ENCODE peak calls at places on chromosome 18, in eight cellular contexts. One of them, this sample, is unnamed.

GRCh38 chr18:73240899-73241298 is 373.1 kb upstream of the NETO1 start:
- DNase-seq in neural progenitor cell: no peak
- DNase-seq in tibial nerve: no peak
- DNase-seq in uterus: no peak
- DNase-seq in astrocyte: no peak
- DNase-seq in fibroblast of lung: no peak
- DNase-seq in aorta: no peak
- DNase-seq in adrenal gland: no peak
- DNase-seq in this sample: no peak

GRCh38 chr18:31563778-31564177 is 27.9 kb upstream of the TTR start:
- DNase-seq in neural progenitor cell: no peak
- DNase-seq in tibial nerve: no peak
- DNase-seq in uterus: no peak
- DNase-seq in astrocyte: no peak
- DNase-seq in fibroblast of lung: no peak
- DNase-seq in aorta: no peak
- DNase-seq in adrenal gland: no peak
- DNase-seq in this sample: no peak

GRCh38 chr18:38241216-38241615 is 675.6 kb upstream of the CELF4 start:
- DNase-seq in neural progenitor cell: no peak
- DNase-seq in tibial nerve: no peak
- DNase-seq in uterus: no peak
- DNase-seq in astrocyte: peak; percentile 12
- DNase-seq in fibroblast of lung: peak; percentile 13
- DNase-seq in aorta: no peak
- DNase-seq in adrenal gland: no peak
- DNase-seq in this sample: no peak

GRCh38 chr18:62637807-62638687 is 77.3 kb upstream of the PHLPP1 start:
- DNase-seq in neural progenitor cell: peak; percentile 38
- DNase-seq in tibial nerve: no peak
- DNase-seq in uterus: no peak
- DNase-seq in astrocyte: no peak
- DNase-seq in fibroblast of lung: no peak
- DNase-seq in aorta: no peak
- DNase-seq in adrenal gland: peak; percentile 45
- DNase-seq in this sample: peak; percentile 16

GRCh38 chr18:41004320-41004719 is 950.7 kb upstream of the PIK3C3 start:
- DNase-seq in neural progenitor cell: peak; percentile 4
- DNase-seq in tibial nerve: no peak
- DNase-seq in uterus: no peak
- DNase-seq in astrocyte: no peak
- DNase-seq in fibroblast of lung: no peak
- DNase-seq in aorta: no peak
- DNase-seq in adrenal gland: no peak
- DNase-seq in this sample: no peak

GRCh38 chr18:59159986-59160385 is 20.3 kb downstream of the SEC11C start:
- DNase-seq in neural progenitor cell: peak; percentile 23
- DNase-seq in tibial nerve: no peak
- DNase-seq in uterus: no peak
- DNase-seq in astrocyte: no peak
- DNase-seq in fibroblast of lung: no peak
- DNase-seq in aorta: no peak
- DNase-seq in adrenal gland: no peak
- DNase-seq in this sample: no peak

GRCh38 chr18:2104620-2105462 is 466.5 kb downstream of the METTL4 start:
- DNase-seq in neural progenitor cell: peak; percentile 61
- DNase-seq in tibial nerve: no peak
- DNase-seq in uterus: no peak
- DNase-seq in astrocyte: peak; percentile 6
- DNase-seq in fibroblast of lung: peak; percentile 20
- DNase-seq in aorta: no peak
- DNase-seq in adrenal gland: peak; percentile 64
- DNase-seq in this sample: peak; percentile 48

GRCh38 chr18:76098728-76099514 is 396.1 kb downstream of the ZNF516 start:
- DNase-seq in neural progenitor cell: no peak
- DNase-seq in tibial nerve: no peak
- DNase-seq in uterus: no peak
- DNase-seq in astrocyte: no peak
- DNase-seq in fibroblast of lung: no peak
- DNase-seq in aorta: no peak
- DNase-seq in adrenal gland: no peak
- DNase-seq in this sample: no peak

GRCh38 chr18:3261393-3262233 is at the start of gene MYL12B:
- DNase-seq in neural progenitor cell: peak; percentile 93
- DNase-seq in tibial nerve: peak; percentile 65
- DNase-seq in uterus: peak; percentile 69
- DNase-seq in astrocyte: peak; percentile 75
- DNase-seq in fibroblast of lung: peak; percentile 83
- DNase-seq in aorta: peak; percentile 87
- DNase-seq in adrenal gland: peak; percentile 80
- DNase-seq in this sample: peak; percentile 99

GRCh38 chr18:7676253-7676873 is 109.2 kb downstream of the PTPRM start:
- DNase-seq in neural progenitor cell: no peak
- DNase-seq in tibial nerve: no peak
- DNase-seq in uterus: no peak
- DNase-seq in astrocyte: no peak
- DNase-seq in fibroblast of lung: no peak
- DNase-seq in aorta: no peak
- DNase-seq in adrenal gland: no peak
- DNase-seq in this sample: no peak

GRCh38 chr18:58135170-58135569 is 91.1 kb downstream of the NEDD4L start:
- DNase-seq in neural progenitor cell: no peak
- DNase-seq in tibial nerve: no peak
- DNase-seq in uterus: no peak
- DNase-seq in astrocyte: peak; percentile 94
- DNase-seq in fibroblast of lung: peak; percentile 93
- DNase-seq in aorta: no peak
- DNase-seq in adrenal gland: no peak
- DNase-seq in this sample: peak; percentile 29

GRCh38 chr18:46469186-46469915 is 187.7 kb downstream of the LOXHD1 start:
- DNase-seq in neural progenitor cell: peak; percentile 20
- DNase-seq in tibial nerve: no peak
- DNase-seq in uterus: no peak
- DNase-seq in astrocyte: peak; percentile 6
- DNase-seq in fibroblast of lung: peak; percentile 23
- DNase-seq in aorta: no peak
- DNase-seq in adrenal gland: no peak
- DNase-seq in this sample: no peak

DNA sequence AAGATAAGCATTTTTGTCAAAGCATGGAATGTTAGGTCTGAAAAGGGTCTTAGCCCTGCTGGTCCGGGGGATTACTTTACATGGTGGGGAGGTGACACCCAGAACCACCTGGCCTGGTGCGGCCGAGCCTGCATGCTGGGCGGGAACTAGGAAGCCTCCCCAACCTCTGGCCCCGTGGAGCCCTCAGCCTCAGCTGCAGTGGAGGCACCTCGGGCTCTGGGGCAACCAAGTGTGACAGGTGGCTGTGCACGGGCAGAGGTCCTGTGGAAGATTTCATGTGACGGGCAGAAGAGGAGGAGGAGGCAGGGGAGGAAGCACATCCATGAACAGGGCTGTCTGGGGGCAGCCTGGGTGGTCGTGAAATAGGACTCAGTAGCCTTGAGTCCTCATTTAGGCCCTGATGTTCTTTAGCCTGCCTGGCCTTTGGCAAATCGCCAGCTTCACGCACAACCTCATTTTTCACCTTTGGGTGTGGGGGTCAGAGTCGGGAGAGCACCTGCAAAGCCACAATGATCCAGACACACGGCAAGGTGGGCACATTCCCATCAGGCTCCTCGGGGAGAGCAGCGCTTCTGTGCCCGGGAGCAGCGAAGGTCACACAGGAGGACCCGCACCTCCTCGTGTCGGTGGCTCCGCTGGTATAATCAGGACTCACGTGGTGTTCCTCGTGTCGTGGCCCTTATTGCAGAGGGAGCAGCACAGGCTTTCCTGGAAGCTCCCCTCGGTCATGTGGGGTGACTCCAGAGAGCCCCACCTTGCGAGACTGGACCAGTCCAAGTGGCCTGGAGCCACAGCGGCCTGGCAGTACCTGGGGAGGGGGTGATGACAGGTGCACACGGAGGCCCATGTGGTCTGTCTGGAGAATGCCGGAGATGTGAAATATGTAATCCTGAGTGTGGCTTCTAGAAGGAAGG is 13.9 kb downstream of the CNDP2 start:
- DNase-seq in neural progenitor cell: no peak
- DNase-seq in tibial nerve: no peak
- DNase-seq in uterus: no peak
- DNase-seq in astrocyte: no peak
- DNase-seq in fibroblast of lung: no peak
- DNase-seq in aorta: no peak
- DNase-seq in adrenal gland: no peak
- DNase-seq in this sample: no peak
- H3K36me3 ChIP-seq in neural progenitor cell: no peaks in the 10 kb centered on the region
- H3K36me3 ChIP-seq in tibial nerve: peaks cover 26% of the 10 kb centered on the region
- H3K36me3 ChIP-seq in uterus: no peaks in the 10 kb centered on the region
- H3K36me3 ChIP-seq in astrocyte: peaks cover 19% of the 10 kb centered on the region
- H3K36me3 ChIP-seq in fibroblast of lung: peaks cover 22% of the 10 kb centered on the region
- H3K36me3 ChIP-seq in aorta: peaks cover 8% of the 10 kb centered on the region
- H3K36me3 ChIP-seq in adrenal gland: no peaks in the 10 kb centered on the region
- H3K36me3 ChIP-seq in this sample: peaks cover 81% of the 10 kb centered on the region

GRCh38 chr18:14916851-14917250 is 168.9 kb downstream of the ANKRD30B start:
- DNase-seq in neural progenitor cell: no peak
- DNase-seq in tibial nerve: no peak
- DNase-seq in uterus: no peak
- DNase-seq in astrocyte: no peak
- DNase-seq in fibroblast of lung: no peak
- DNase-seq in aorta: no peak
- DNase-seq in adrenal gland: no peak
- DNase-seq in this sample: no peak

GRCh38 chr18:14916181-14916580 is 168.2 kb downstream of the ANKRD30B start:
- DNase-seq in neural progenitor cell: no peak
- DNase-seq in tibial nerve: no peak
- DNase-seq in uterus: no peak
- DNase-seq in astrocyte: no peak
- DNase-seq in fibroblast of lung: no peak
- DNase-seq in aorta: no peak
- DNase-seq in adrenal gland: no peak
- DNase-seq in this sample: no peak

GRCh38 chr18:14919666-14920065 is 171.7 kb downstream of the ANKRD30B start:
- DNase-seq in neural progenitor cell: no peak
- DNase-seq in tibial nerve: no peak
- DNase-seq in uterus: no peak
- DNase-seq in astrocyte: no peak
- DNase-seq in fibroblast of lung: no peak
- DNase-seq in aorta: no peak
- DNase-seq in adrenal gland: no peak
- DNase-seq in this sample: no peak

GRCh38 chr18:14914771-14915170 is 166.8 kb downstream of the ANKRD30B start:
- DNase-seq in neural progenitor cell: no peak
- DNase-seq in tibial nerve: no peak
- DNase-seq in uterus: no peak
- DNase-seq in astrocyte: no peak
- DNase-seq in fibroblast of lung: no peak
- DNase-seq in aorta: no peak
- DNase-seq in adrenal gland: no peak
- DNase-seq in this sample: no peak

GRCh38 chr18:14917311-14917710 is 169.3 kb downstream of the ANKRD30B start:
- DNase-seq in neural progenitor cell: no peak
- DNase-seq in tibial nerve: no peak
- DNase-seq in uterus: no peak
- DNase-seq in astrocyte: no peak
- DNase-seq in fibroblast of lung: no peak
- DNase-seq in aorta: no peak
- DNase-seq in adrenal gland: no peak
- DNase-seq in this sample: no peak
- H3K9me3 ChIP-seq in neural progenitor cell: peaks cover 10% of the 10 kb centered on the region
- H3K9me3 ChIP-seq in tibial nerve: no peaks in the 10 kb centered on the region
- H3K9me3 ChIP-seq in uterus: no peaks in the 10 kb centered on the region
- H3K9me3 ChIP-seq in astrocyte: peaks cover 20% of the 10 kb centered on the region
- H3K9me3 ChIP-seq in fibroblast of lung: no peaks in the 10 kb centered on the region
- H3K9me3 ChIP-seq in aorta: no peaks in the 10 kb centered on the region
- H3K9me3 ChIP-seq in adrenal gland: no peaks in the 10 kb centered on the region
- H3K9me3 ChIP-seq in this sample: peaks cover 16% of the 10 kb centered on the region

DNA sequence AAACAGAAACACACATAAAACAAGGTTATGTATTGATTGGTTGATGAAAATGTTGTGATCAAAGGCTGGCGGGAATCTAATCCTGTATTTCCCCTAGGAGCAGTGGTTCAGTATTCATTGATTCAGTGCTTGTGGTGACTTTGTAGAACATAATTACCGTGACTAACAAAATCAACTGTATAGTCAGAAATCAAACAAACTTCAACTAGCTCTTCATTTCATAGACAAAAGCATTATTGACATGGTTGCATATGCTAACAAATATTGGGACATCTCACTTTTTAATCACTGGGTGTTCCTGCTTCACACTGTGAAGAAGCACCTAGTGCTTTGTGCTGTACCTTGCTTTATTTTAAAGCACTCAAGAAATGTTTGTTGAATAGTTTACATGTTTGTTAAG is 41.4 kb downstream of the USP14 start:
- DNase-seq in neural progenitor cell: no peak
- DNase-seq in tibial nerve: no peak
- DNase-seq in uterus: no peak
- DNase-seq in astrocyte: no peak
- DNase-seq in fibroblast of lung: no peak
- DNase-seq in aorta: no peak
- DNase-seq in adrenal gland: no peak
- DNase-seq in this sample: no peak
- H3K36me3 ChIP-seq in neural progenitor cell: peaks cover 39% of the 10 kb centered on the region
- H3K36me3 ChIP-seq in tibial nerve: peaks cover 9% of the 10 kb centered on the region
- H3K36me3 ChIP-seq in uterus: no peaks in the 10 kb centered on the region
- H3K36me3 ChIP-seq in astrocyte: peaks cover 38% of the 10 kb centered on the region
- H3K36me3 ChIP-seq in fibroblast of lung: peaks cover 3% of the 10 kb centered on the region
- H3K36me3 ChIP-seq in aorta: peaks cover 8% of the 10 kb centered on the region
- H3K36me3 ChIP-seq in adrenal gland: no peaks in the 10 kb centered on the region
- H3K36me3 ChIP-seq in this sample: peaks cover 77% of the 10 kb centered on the region

GRCh38 chr18:78803104-78803503 is 176.5 kb upstream of the SALL3 start:
- DNase-seq in neural progenitor cell: no peak
- DNase-seq in tibial nerve: no peak
- DNase-seq in uterus: no peak
- DNase-seq in astrocyte: no peak
- DNase-seq in fibroblast of lung: no peak
- DNase-seq in aorta: no peak
- DNase-seq in adrenal gland: no peak
- DNase-seq in this sample: no peak
- H3K9me3 ChIP-seq in neural progenitor cell: no peaks in the 10 kb centered on the region
- H3K9me3 ChIP-seq in tibial nerve: no peaks in the 10 kb centered on the region
- H3K9me3 ChIP-seq in uterus: no peaks in the 10 kb centered on the region
- H3K9me3 ChIP-seq in astrocyte: peaks cover 16% of the 10 kb centered on the region
- H3K9me3 ChIP-seq in fibroblast of lung: no peaks in the 10 kb centered on the region
- H3K9me3 ChIP-seq in aorta: no peaks in the 10 kb centered on the region
- H3K9me3 ChIP-seq in adrenal gland: no peaks in the 10 kb centered on the region
- H3K9me3 ChIP-seq in this sample: peaks cover 16% of the 10 kb centered on the region

DNA sequence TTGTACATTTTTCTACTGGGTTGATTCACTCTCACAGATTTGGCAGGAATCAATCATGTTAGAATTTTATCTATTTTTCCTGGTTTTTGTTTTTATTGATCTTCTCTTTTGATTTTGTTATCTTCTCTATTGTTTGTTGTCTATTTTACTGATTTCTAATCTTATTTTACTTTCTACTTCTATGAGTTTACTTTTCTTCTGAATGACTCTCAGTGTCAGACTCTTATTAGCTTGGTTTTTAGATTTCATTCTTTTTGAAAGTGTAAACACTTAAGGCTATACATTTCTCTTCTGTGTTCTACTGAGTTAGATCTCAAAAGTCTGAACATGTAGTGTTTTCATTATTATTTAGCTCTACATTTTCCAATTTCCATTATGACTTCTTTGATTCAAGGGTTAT is 47.1 kb downstream of the THOC1 start:
- DNase-seq in neural progenitor cell: no peak
- DNase-seq in tibial nerve: no peak
- DNase-seq in uterus: no peak
- DNase-seq in astrocyte: no peak
- DNase-seq in fibroblast of lung: no peak
- DNase-seq in aorta: no peak
- DNase-seq in adrenal gland: no peak
- DNase-seq in this sample: no peak
- H3K36me3 ChIP-seq in neural progenitor cell: peaks cover 55% of the 10 kb centered on the region
- H3K36me3 ChIP-seq in tibial nerve: no peaks in the 10 kb centered on the region
- H3K36me3 ChIP-seq in uterus: no peaks in the 10 kb centered on the region
- H3K36me3 ChIP-seq in astrocyte: peaks cover 41% of the 10 kb centered on the region
- H3K36me3 ChIP-seq in fibroblast of lung: peaks cover 5% of the 10 kb centered on the region
- H3K36me3 ChIP-seq in aorta: peaks cover 2% of the 10 kb centered on the region
- H3K36me3 ChIP-seq in adrenal gland: no peaks in the 10 kb centered on the region
- H3K36me3 ChIP-seq in this sample: peaks cover 62% of the 10 kb centered on the region